ENCODE peak calls at places on chromosome 2, in five cellular contexts. Y, X, C, I and H are unnamed samples. For H3K9me3, the result is how much of the 10 kb centered on the place peaks cover.

GRCh38 chr2:47002031-47002430 is 86.4 kb upstream of the MCFD2 start:
- DNase-seq in X (no peak), I (no peak), Y (no peak), C (no peak), H (no peak)

GRCh38 chr2:10385933-10386773 is 62.0 kb downstream of the ODC1 start:
- DNase-seq in X (no peak), Y (no peak), C (no peak), I (no peak), H (peak)

GRCh38 chr2:233705911-233706506 is 6.7 kb upstream of the UGT1A5 start:
- DNase-seq in I (no peak), Y (no peak), C (peak), X (no peak), H (no peak)

GRCh38 chr2:98806266-98806697 is 75.3 kb upstream of the MGAT4A start:
- DNase-seq in C (peak), I (no peak), Y (no peak), X (no peak), H (no peak)

GRCh38 chr2:141992695-141993094 is 138.1 kb downstream of the LRP1B start:
- DNase-seq in I (no peak), C (no peak), X (no peak), Y (no peak), H (no peak)

GRCh38 chr2:5691659-5692529 is at the start of gene SOX11:
- DNase-seq in X (peak), C (no peak), I (peak), Y (no peak), H (peak)

GRCh38 chr2:54652540-54652939 is 70.9 kb upstream of the EML6 start:
- DNase-seq in Y (no peak), X (no peak), C (peak), I (no peak), H (no peak)

GRCh38 chr2:168948621-168949212 is 47.6 kb downstream of the G6PC2 start:
- DNase-seq in I (no peak), C (no peak), X (no peak), Y (no peak), H (no peak)

GRCh38 chr2:234164499-234165409 is 114.3 kb downstream of the SPP2 start:
- DNase-seq in I (peak), Y (no peak), C (no peak), X (no peak), H (no peak)

GRCh38 chr2:133837441-133838090 is 269.3 kb upstream of the NCKAP5 start:
- DNase-seq in I (no peak), C (no peak), X (no peak), Y (no peak), H (no peak)

GRCh38 chr2:23791030-23791429 is 135.9 kb downstream of the ATAD2B start:
- DNase-seq in C (peak), I (no peak), Y (no peak), X (no peak), H (peak)

GRCh38 chr2:217052856-217053577 is 193.2 kb upstream of the TNP1 start:
- DNase-seq in Y (no peak), C (no peak), X (no peak), I (no peak), H (no peak)

GRCh38 chr2:223523541-223523940 is 78.6 kb downstream of the SCG2 start:
- DNase-seq in I (no peak), Y (no peak), C (peak), X (no peak), H (no peak)

GRCh38 chr2:181785677-181786344 is 105.5 kb upstream of the NEUROD1 start:
- DNase-seq in X (no peak), I (no peak), C (peak), Y (no peak), H (no peak)

GRCh38 chr2:230225486-230225885 is at the start of gene SP140:
- DNase-seq in C (no peak), Y (peak), X (no peak), I (peak), H (no peak)

GRCh38 chr2:27262379-27263286 is at the start of gene SLC30A3:
- DNase-seq in I (peak), C (peak), X (peak), Y (peak), H (no peak)

GRCh38 chr2:97935719-97936161 is 60.0 kb downstream of the TMEM131 start:
- DNase-seq in C (peak), X (peak), I (no peak), Y (no peak), H (peak)

GRCh38 chr2:227626580-227627151 is 9.4 kb downstream of the SCYGR4 start:
- DNase-seq in X (no peak), C (no peak), Y (no peak), I (no peak), H (no peak)

GRCh38 chr2:121345887-121346286 is 60.9 kb upstream of the TFCP2L1 start:
- DNase-seq in C (no peak), X (no peak), Y (no peak), I (no peak), H (no peak)

GRCh38 chr2:54206596-54206995 is 49.4 kb downstream of the TSPYL6 start:
- DNase-seq in C (peak), X (no peak), Y (no peak), I (no peak), H (no peak)

GRCh38 chr2:143823856-143824255 is 694.6 kb downstream of the ARHGAP15 start:
- DNase-seq in X (no peak), Y (no peak), C (no peak), I (no peak), H (no peak)

GRCh38 chr2:239803764-239804111 is 221.4 kb downstream of the NDUFA10 start:
- DNase-seq in I (no peak), X (peak), Y (no peak), C (no peak), H (no peak)

GRCh38 chr2:194301946-194302345 is 1355.1 kb upstream of the SLC39A10 start:
- DNase-seq in I (no peak), C (no peak), Y (no peak), X (no peak), H (no peak)

GRCh38 chr2:8144785-8145184 is 537.1 kb upstream of the ID2 start:
- DNase-seq in I (no peak), Y (no peak), X (no peak), C (no peak), H (peak)

GRCh38 chr2:73238149-73238548 is 4.0 kb downstream of the CCT7 start:
- DNase-seq in C (no peak), I (no peak), X (no peak), Y (no peak), H (no peak)

GRCh38 chr2:68365087-68365486 is at the start of gene PLEK:
- DNase-seq in X (no peak), C (no peak), Y (peak), I (peak), H (no peak)

GRCh38 chr2:20728114-20728758 is 61.3 kb downstream of the GDF7 start:
- DNase-seq in X (no peak), C (peak), Y (no peak), I (no peak), H (no peak)

GRCh38 chr2:28419003-28419704 is 26.5 kb downstream of the FOSL2 start:
- DNase-seq in X (no peak), I (no peak), C (no peak), Y (no peak), H (no peak)

GRCh38 chr2:240149943-240150784 is 9.7 kb upstream of the OTOS start:
- DNase-seq in I (no peak), X (peak), Y (peak), C (no peak), H (no peak)

GRCh38 chr2:47003641-47004427 is 88.2 kb upstream of the MCFD2 start:
- DNase-seq in X (no peak), C (no peak), I (no peak), Y (no peak), H (no peak)

GRCh38 chr2:61229936-61230335 is 67.9 kb downstream of the C2orf74 start:
- DNase-seq in Y (no peak), C (no peak), I (no peak), X (no peak), H (no peak)

GRCh38 chr2:84771251-84771650 is 109.6 kb downstream of the TRABD2A start:
- DNase-seq in X (no peak), C (no peak), Y (no peak), I (no peak), H (no peak)
- H3K9me3 ChIP-seq in X (under half), C (under half), Y (under half), I (half or more), H (under half)

GRCh38 chr2:189178007-189178406 is 1.6 kb downstream of the COL5A2 start:
- DNase-seq in C (peak), X (no peak), I (no peak), Y (no peak), H (no peak)
- H3K27ac ChIP-seq in C (peak), X (no peak), I (peak), Y (no peak), H (no peak)

GRCh38 chr2:2731885-2732284 is 400.8 kb upstream of the MYT1L start:
- DNase-seq in Y (no peak), X (no peak), I (no peak), C (no peak), H (no peak)

GRCh38 chr2:2731101-2731850 is 400.2 kb upstream of the MYT1L start:
- DNase-seq in C (no peak), I (no peak), Y (no peak), X (no peak), H (no peak)

GRCh38 chr2:2729246-2729645 is 398.2 kb upstream of the MYT1L start:
- DNase-seq in X (no peak), C (no peak), Y (no peak), I (no peak), H (no peak)

GRCh38 chr2:2728635-2729034 is 397.6 kb upstream of the MYT1L start:
- DNase-seq in I (no peak), X (no peak), C (no peak), Y (no peak), H (no peak)

GRCh38 chr2:2730301-2730833 is 399.3 kb upstream of the MYT1L start:
- DNase-seq in Y (no peak), I (no peak), C (no peak), X (no peak), H (no peak)
- H3K9me3 ChIP-seq in Y (under half), I (under half), C (under half), X (under half), H (half or more)

GRCh38 chr2:241633561-241633960 is 3.4 kb downstream of the THAP4 start:
- DNase-seq in Y (no peak), I (no peak), C (no peak), X (no peak), H (no peak)

GRCh38 chr2:241636182-241636982 is 576 bp downstream of the THAP4 start:
- DNase-seq in C (peak), X (peak), I (peak), Y (peak), H (no peak)

GRCh38 chr2:241629762-241630435 is 7.1 kb downstream of the THAP4 start:
- DNase-seq in I (no peak), C (no peak), Y (no peak), X (no peak), H (no peak)

GRCh38 chr2:241635756-241636155 is 1.2 kb downstream of the THAP4 start:
- DNase-seq in I (no peak), Y (no peak), X (no peak), C (peak), H (no peak)

DNA sequence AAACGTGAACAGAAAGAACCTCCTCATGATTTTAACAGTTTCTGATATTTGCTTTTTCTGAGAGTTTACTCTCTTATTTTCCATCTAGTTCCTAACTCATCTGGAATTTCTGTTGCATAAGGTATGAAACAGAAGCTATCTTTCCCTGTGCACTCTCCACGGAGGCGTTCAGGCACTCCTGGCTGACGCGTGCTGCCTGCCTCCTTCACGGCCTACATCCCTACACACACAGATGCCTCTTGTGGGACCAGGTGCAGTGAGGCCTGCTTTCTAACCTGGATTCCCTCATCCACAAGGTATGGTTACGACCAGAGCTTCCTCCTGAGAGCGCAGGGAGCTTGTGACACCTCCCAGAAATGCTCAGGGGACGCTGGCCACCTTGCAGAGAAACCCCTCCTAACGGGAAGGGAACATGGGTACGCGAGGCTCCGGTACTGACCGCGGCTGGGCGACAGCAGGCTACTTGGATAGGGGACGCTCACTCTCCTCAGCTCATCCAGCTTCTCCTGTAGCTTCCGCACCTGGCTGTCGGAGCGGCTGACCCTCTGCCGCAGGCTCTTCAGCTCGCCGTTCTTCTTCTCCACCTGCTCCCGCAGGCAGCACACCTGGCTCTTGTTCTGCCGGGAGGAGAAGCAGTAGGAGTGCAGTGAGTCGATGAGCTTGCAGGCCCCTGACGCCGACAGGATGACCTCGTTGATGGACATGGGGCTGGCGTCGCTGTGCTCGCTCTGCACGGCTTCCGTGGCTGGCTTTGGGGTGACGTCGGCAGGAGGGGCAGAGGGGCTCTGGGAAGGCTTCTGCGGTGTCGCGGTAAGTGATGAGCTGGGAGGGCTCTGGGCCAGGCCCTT is 4.3 kb downstream of the THAP4 start:
- DNase-seq in Y (no peak), C (no peak), X (no peak), I (no peak), H (no peak)
- H3K27ac ChIP-seq in Y (no peak), C (no peak), X (no peak), I (no peak), H (no peak)